ENCODE peak calls at places on chromosomes 13 and 19, in ten cellular contexts. N is stomach, J is GM12892, B is breast epithelium, F is upper lobe of left lung, O is sigmoid colon, I is suprapubic skin, S is transverse colon, T is K562, V is GM12878. D is an unnamed sample.

GRCh38 chr19:50492303-50493052 is 15.8 kb upstream of the GARIN5A start:
- DNase-seq in N (no peak), S (no peak), J (no peak), T (peak), B (no peak), O (peak), F (no peak), I (no peak), V (no peak), D (no peak)

GRCh38 chr13:23615677-23616076 is 45.5 kb downstream of the TNFRSF19 start:
- DNase-seq in I (no peak), O (no peak), V (no peak), N (no peak), T (no peak), B (no peak), J (no peak), S (no peak), F (no peak), D (no peak)

GRCh38 chr19:42410371-42410770 is 16.8 kb downstream of the LIPE start:
- DNase-seq in I (no peak), T (no peak), O (no peak), S (no peak), N (no peak), J (no peak), V (no peak), F (no peak), B (no peak), D (no peak)

GRCh38 chr19:7348587-7349230 is at the start of gene ARHGEF18:
- DNase-seq in T (no peak), S (peak), O (peak), J (peak), I (peak), F (peak), V (peak), N (no peak), B (no peak), D (no peak)

GRCh38 chr19:19820774-19821315 is 705 bp downstream of the ZNF506 start:
- DNase-seq in J (no peak), S (no peak), T (no peak), V (no peak), B (no peak), I (no peak), F (no peak), N (no peak), O (no peak), D (no peak)

GRCh38 chr13:76016799-76017198 is 380.7 kb downstream of the LMO7 start:
- DNase-seq in B (no peak), S (peak), I (no peak), N (no peak), V (no peak), O (no peak), F (no peak), J (no peak), T (peak), D (no peak)

GRCh38 chr19:4969772-4970531 is 1.0 kb downstream of the KDM4B start:
- DNase-seq in N (no peak), J (no peak), V (peak), T (no peak), I (no peak), S (no peak), F (peak), B (no peak), O (no peak), D (no peak)

GRCh38 chr19:50242586-50242985 is 39.2 kb downstream of the MYH14 start:
- DNase-seq in F (no peak), N (no peak), B (no peak), O (no peak), S (no peak), V (peak), I (no peak), J (no peak), T (no peak), D (no peak)

GRCh38 chr19:13120817-13121216 is 2.8 kb downstream of the NACC1 start:
- DNase-seq in F (no peak), N (no peak), B (no peak), O (no peak), V (no peak), T (no peak), J (no peak), I (no peak), S (no peak), D (no peak)

GRCh38 chr13:82675024-82675423 is 1207.2 kb downstream of the SLITRK1 start:
- DNase-seq in N (no peak), V (no peak), S (no peak), B (no peak), J (no peak), I (no peak), T (no peak), O (no peak), F (no peak), D (no peak)

GRCh38 chr19:3760871-3761361 is 576 bp downstream of the APBA3 start:
- DNase-seq in F (no peak), B (no peak), N (no peak), J (no peak), I (no peak), V (no peak), T (no peak), S (no peak), O (no peak), D (no peak)

GRCh38 chr19:3759482-3760254 is 1.8 kb downstream of the APBA3 start:
- DNase-seq in S (no peak), N (no peak), F (no peak), O (no peak), T (no peak), I (no peak), B (no peak), V (no peak), J (no peak), D (no peak)

GRCh38 chr19:3762501-3763459 is at the start of gene MRPL54:
- DNase-seq in O (peak), S (peak), N (peak), F (peak), B (peak), I (peak), V (peak), T (peak), J (peak), D (peak)

GRCh38 chr19:3762130-3762473 is 380 bp upstream of the MRPL54 start:
- DNase-seq in S (no peak), F (no peak), T (no peak), N (no peak), J (no peak), I (no peak), O (no peak), V (no peak), B (no peak), D (no peak)

DNA sequence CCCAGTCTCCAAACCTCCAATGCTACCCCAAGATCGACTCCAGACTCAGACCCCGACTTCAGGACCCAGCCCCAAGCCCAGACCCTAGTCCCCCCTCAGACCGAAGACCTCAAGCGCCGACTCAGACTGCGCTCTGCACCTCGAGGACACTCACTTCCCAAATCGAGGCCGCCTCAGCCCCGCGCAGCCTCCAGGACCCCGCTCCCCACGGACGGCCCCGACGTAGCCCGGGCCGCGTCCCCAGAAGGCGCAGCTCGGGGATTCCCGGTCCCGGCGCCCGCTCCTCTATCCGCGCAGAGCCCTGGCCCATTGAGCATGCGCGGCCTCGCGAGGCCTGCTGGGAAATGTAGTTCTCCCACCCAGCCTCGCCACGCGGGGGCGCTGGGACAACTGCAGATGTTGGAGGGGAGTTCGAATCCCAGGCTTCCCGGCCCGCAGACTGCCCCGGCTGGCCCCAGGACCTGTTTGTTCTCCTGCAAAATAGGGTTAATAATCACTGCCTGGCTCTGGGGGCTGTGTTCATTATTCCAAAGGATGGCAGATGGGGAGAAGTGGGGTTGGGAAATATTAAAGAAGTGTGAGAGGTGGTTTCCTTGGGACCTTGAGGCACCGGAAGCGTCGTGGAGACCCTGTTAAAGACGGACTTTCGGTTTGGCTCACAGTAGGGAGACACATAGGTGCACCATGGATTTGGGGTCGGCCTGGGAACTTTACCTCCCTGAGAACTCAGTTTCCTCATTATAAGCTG is at the start of gene APBA3:
- DNase-seq in I (peak), T (peak), S (peak), J (peak), O (peak), V (peak), B (peak), F (peak), N (peak), D (peak)
- TF ChIP-seq POLR2A in I (peak), T (peak), S (peak), J (peak), O (peak), V (peak), B (peak), F (peak), N (no peak), D (peak)

GRCh38 chr19:45428385-45429231 is 4.9 kb upstream of the ERCC1 start:
- DNase-seq in J (no peak), T (peak), F (no peak), N (peak), S (peak), B (no peak), V (no peak), O (peak), I (peak), D (no peak)
- TF ChIP-seq POLR2AphosphoS5 in J (no peak), T (no peak), F (no peak), N (peak), S (no peak), B (no peak), V (no peak), O (peak), I (no peak), D (peak)

GRCh38 chr19:3683866-3684816 is 16.1 kb downstream of the PIP5K1C start:
- DNase-seq in V (no peak), J (peak), I (no peak), N (no peak), F (no peak), B (no peak), T (peak), S (no peak), O (no peak), D (no peak)
- TF ChIP-seq POLR2A in V (no peak), J (peak), I (no peak), N (no peak), F (no peak), B (no peak), T (no peak), S (no peak), O (no peak), D (no peak)

DNA sequence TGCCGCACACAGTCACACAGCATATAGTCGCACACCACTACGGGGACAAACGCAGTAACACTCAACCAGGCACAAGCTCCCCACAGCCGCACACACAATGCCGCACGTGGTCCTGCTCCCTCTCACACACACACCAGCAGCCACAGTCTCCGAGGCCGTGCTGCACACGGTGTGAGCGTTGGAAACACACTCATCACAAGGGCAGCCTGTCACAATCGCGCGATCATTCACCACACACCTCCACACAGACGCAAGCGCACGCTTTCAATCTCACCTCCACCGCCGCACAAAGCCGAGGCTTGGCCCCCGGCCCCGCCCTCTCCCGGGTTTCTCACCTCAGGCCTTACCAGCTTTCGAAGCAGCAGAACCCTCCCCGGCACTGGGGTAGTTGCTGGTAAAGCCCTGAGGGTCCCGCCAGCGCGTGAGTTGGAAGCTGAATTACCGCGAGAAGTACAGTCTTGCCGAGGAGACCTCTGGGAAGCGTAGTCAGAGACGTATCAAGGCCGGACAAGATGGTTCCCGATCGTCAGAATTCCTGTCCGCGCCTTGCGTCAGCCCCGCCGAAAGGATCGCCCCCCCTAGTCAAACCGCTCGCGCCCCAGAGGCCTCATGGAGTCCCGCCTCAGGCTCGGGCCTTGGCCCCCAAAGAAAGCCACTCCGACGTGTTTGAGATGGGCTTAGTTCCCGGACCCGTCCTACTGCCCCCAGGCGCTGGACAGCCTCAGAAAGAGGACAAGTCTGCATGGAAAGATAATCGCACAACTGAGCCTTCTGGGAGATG is at the start of gene ZNF566:
- DNase-seq in I (peak), F (peak), O (peak), T (peak), V (peak), S (peak), N (peak), J (peak), B (peak), D (peak)
- TF ChIP-seq POLR2AphosphoS5 in I (no peak), F (peak), O (peak), T (peak), V (peak), S (peak), N (peak), J (peak), B (peak), D (peak)

DNA sequence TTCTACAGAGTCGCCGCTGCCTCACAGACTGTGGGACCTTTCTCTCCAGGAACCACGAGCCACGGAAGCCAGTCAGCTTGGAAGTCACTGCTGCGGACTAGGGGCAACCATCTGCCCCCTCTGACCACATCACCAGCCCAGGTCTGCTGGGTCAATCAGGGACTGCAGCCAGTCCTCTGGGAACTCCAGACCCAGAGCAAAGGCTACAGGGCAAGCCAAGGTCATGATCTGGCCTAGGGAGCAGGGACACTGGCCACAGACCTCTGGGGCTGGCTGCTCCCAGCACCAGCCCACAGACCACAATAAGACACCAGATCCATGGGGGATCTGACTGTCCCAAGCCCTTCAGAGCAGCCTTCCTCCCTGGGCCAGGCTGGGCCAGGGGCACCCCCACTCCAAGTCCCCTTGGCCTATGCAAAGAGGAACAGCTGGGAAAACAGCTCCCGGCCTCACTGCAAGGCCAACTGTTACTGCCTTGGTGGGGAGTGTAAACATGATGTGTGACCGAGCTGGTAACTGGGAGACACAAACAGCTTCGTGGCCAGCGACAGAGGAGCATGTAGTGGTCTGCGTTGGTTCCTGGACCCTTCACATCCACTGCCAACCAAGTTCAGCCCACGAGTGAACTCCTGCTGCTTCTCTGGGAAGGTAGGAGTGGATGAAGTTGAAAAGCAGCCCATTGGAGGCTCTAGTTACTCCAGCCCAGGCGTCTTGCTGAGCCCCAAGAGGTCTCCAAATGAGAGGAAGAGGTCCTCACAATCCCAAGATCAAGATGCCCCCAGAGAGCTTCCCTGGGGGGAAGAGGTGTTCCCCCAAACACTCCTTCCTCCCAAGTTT is 1.5 kb downstream of the AKT2 start:
- DNase-seq in J (no peak), S (no peak), O (peak), T (no peak), N (no peak), I (no peak), F (no peak), V (no peak), B (no peak), D (no peak)
- TF ChIP-seq POLR2A in J (no peak), S (no peak), O (no peak), T (no peak), N (no peak), I (no peak), F (no peak), V (no peak), B (no peak), D (no peak)

GRCh38 chr13:51583469-51583874 is 790 bp upstream of the WDFY2 start:
- DNase-seq in J (no peak), F (no peak), S (no peak), V (no peak), I (no peak), N (no peak), O (no peak), T (no peak), B (no peak), D (no peak)

GRCh38 chr13:51581148-51581820 is 3.0 kb upstream of the WDFY2 start:
- DNase-seq in V (no peak), S (no peak), N (no peak), J (no peak), F (no peak), O (no peak), B (no peak), I (no peak), T (no peak), D (no peak)

GRCh38 chr13:51576754-51577153 is 7.5 kb upstream of the WDFY2 start:
- DNase-seq in S (no peak), N (no peak), I (no peak), F (no peak), V (no peak), T (no peak), B (no peak), O (no peak), J (no peak), D (peak)

GRCh38 chr13:51577690-51578089 is 6.6 kb upstream of the WDFY2 start:
- DNase-seq in B (no peak), V (no peak), O (no peak), N (no peak), I (no peak), F (no peak), J (no peak), T (no peak), S (no peak), D (no peak)

DNA sequence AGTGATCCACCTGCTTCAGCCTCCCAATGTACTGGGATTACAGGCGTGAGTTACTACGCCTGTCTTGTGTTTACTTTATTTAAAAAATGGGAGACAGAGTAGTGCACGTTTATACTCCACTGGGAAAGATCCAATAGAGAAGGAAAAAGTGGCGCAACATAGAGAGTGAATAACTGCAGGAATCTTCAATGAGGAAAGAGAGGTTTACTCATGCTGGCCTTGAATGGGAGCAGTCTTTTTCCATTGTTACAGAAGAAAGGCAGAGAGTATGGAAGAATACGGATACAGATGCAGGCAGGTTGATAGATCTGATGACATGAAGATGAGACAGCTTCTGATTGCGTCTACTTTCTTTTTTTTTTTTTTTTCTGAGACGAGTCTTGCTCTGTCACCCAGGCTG is 4.6 kb upstream of the WDFY2 start:
- DNase-seq in F (no peak), N (no peak), S (no peak), B (no peak), T (no peak), I (no peak), V (no peak), O (no peak), J (no peak), D (no peak)
- TF ChIP-seq POLR2AphosphoS5 in F (no peak), N (no peak), S (no peak), B (no peak), T (no peak), I (no peak), V (no peak), O (no peak), J (no peak), D (no peak)

D was measured in esophagus muscularis mucosa.